ENCODE peak calls at places on chromosomes 5 and 9, in eight cellular contexts. One of them, this sample, is unnamed.

GRCh38 chr5:139910901-139911300 is 115.3 kb downstream of the PSD2 start:
- DNase-seq in H7: no peak
- DNase-seq in Peyer's patch: peak
- DNase-seq in progenitor cell of endocrine pancreas: no peak
- DNase-seq in astrocyte of the cerebellum: no peak
- DNase-seq in right atrium auricular region: peak
- DNase-seq in fibroblast of lung: no peak
- DNase-seq in MV-4-11: no peak
- DNase-seq in this sample: no peak

GRCh38 chr9:72986522-72987116 is 33.8 kb upstream of the ALDH1A1 start:
- DNase-seq in H7: no peak
- DNase-seq in Peyer's patch: no peak
- DNase-seq in progenitor cell of endocrine pancreas: no peak
- DNase-seq in astrocyte of the cerebellum: no peak
- DNase-seq in right atrium auricular region: no peak
- DNase-seq in fibroblast of lung: no peak
- DNase-seq in MV-4-11: no peak
- DNase-seq in this sample: no peak

GRCh38 chr5:119386945-119387344 is 31.1 kb downstream of the TNFAIP8 start:
- DNase-seq in H7: no peak
- DNase-seq in Peyer's patch: no peak
- DNase-seq in progenitor cell of endocrine pancreas: no peak
- DNase-seq in astrocyte of the cerebellum: no peak
- DNase-seq in right atrium auricular region: peak
- DNase-seq in fibroblast of lung: peak
- DNase-seq in MV-4-11: no peak
- DNase-seq in this sample: no peak

GRCh38 chr9:134841180-134841904 is 39.3 kb upstream of the FCN2 start:
- DNase-seq in H7: no peak
- DNase-seq in Peyer's patch: no peak
- DNase-seq in progenitor cell of endocrine pancreas: no peak
- DNase-seq in astrocyte of the cerebellum: no peak
- DNase-seq in right atrium auricular region: no peak
- DNase-seq in fibroblast of lung: no peak
- DNase-seq in MV-4-11: no peak
- DNase-seq in this sample: no peak

GRCh38 chr5:52668544-52669185 is 119.1 kb upstream of the ITGA1 start:
- DNase-seq in H7: no peak
- DNase-seq in Peyer's patch: no peak
- DNase-seq in progenitor cell of endocrine pancreas: no peak
- DNase-seq in astrocyte of the cerebellum: no peak
- DNase-seq in right atrium auricular region: no peak
- DNase-seq in fibroblast of lung: no peak
- DNase-seq in MV-4-11: no peak
- DNase-seq in this sample: no peak

GRCh38 chr9:136745389-136746218 is 2.7 kb downstream of the LCN6 start:
- DNase-seq in H7: no peak
- DNase-seq in Peyer's patch: no peak
- DNase-seq in progenitor cell of endocrine pancreas: no peak
- DNase-seq in astrocyte of the cerebellum: no peak
- DNase-seq in right atrium auricular region: no peak
- DNase-seq in fibroblast of lung: no peak
- DNase-seq in MV-4-11: no peak
- DNase-seq in this sample: no peak

GRCh38 chr9:749712-750111 is 91.8 kb upstream of the DMRT1 start:
- DNase-seq in H7: no peak
- DNase-seq in Peyer's patch: peak
- DNase-seq in progenitor cell of endocrine pancreas: no peak
- DNase-seq in astrocyte of the cerebellum: no peak
- DNase-seq in right atrium auricular region: peak
- DNase-seq in fibroblast of lung: no peak
- DNase-seq in MV-4-11: peak
- DNase-seq in this sample: no peak

GRCh38 chr9:68643901-68644809 is 60.9 kb upstream of the PIP5K1B start:
- DNase-seq in H7: no peak
- DNase-seq in Peyer's patch: peak
- DNase-seq in progenitor cell of endocrine pancreas: no peak
- DNase-seq in astrocyte of the cerebellum: no peak
- DNase-seq in right atrium auricular region: no peak
- DNase-seq in fibroblast of lung: no peak
- DNase-seq in MV-4-11: peak
- DNase-seq in this sample: no peak

GRCh38 chr9:84301851-84302250 is 38.7 kb downstream of the SLC28A3 start:
- DNase-seq in H7: no peak
- DNase-seq in Peyer's patch: no peak
- DNase-seq in progenitor cell of endocrine pancreas: no peak
- DNase-seq in astrocyte of the cerebellum: no peak
- DNase-seq in right atrium auricular region: no peak
- DNase-seq in fibroblast of lung: peak
- DNase-seq in MV-4-11: peak
- DNase-seq in this sample: no peak

GRCh38 chr5:173926359-173926758 is 38.2 kb downstream of the CPEB4 start:
- DNase-seq in H7: no peak
- DNase-seq in Peyer's patch: no peak
- DNase-seq in progenitor cell of endocrine pancreas: no peak
- DNase-seq in astrocyte of the cerebellum: no peak
- DNase-seq in right atrium auricular region: no peak
- DNase-seq in fibroblast of lung: peak
- DNase-seq in MV-4-11: peak
- DNase-seq in this sample: no peak

This sample was measured in epithelial cell of prostate.